ENCODE peak calls at places on chromosomes 13 and 19, in ten cellular contexts. One of them, this sample, is unnamed.

GRCh38 chr19:49677232-49677881 is at the start of gene PRMT1:
- DNase-seq in CD4-positive, alpha-beta T cell: no peak
- DNase-seq in stimulated activated CD4-positive, alpha-beta T cell treated with anti-CD3 and anti-CD28 coated beads, Interleukin-1b, Interleukin-23, amount 100 ng/mL, for 48 hours: peak; percentile 56
- DNase-seq in ELR: peak; percentile 64
- DNase-seq in stomach: no peak
- DNase-seq in body of pancreas: no peak
- DNase-seq in GM23338: peak; percentile 67
- DNase-seq in AG08395: no peak
- DNase-seq in cardiac muscle cell: peak; percentile 65
- DNase-seq in GM12892: no peak
- DNase-seq in this sample: no peak

GRCh38 chr19:3397266-3398022 is 31.1 kb downstream of the NFIC start:
- DNase-seq in CD4-positive, alpha-beta T cell: no peak
- DNase-seq in stimulated activated CD4-positive, alpha-beta T cell treated with anti-CD3 and anti-CD28 coated beads, Interleukin-1b, Interleukin-23, amount 100 ng/mL, for 48 hours: no peak
- DNase-seq in ELR: no peak
- DNase-seq in stomach: peak; percentile 63
- DNase-seq in body of pancreas: peak; percentile 68
- DNase-seq in GM23338: peak; percentile 60
- DNase-seq in AG08395: peak; percentile 44
- DNase-seq in cardiac muscle cell: no peak
- DNase-seq in GM12892: no peak
- DNase-seq in this sample: no peak

GRCh38 chr13:45162821-45163220 is 38.0 kb downstream of the KCTD4 start:
- DNase-seq in CD4-positive, alpha-beta T cell: no peak
- DNase-seq in stimulated activated CD4-positive, alpha-beta T cell treated with anti-CD3 and anti-CD28 coated beads, Interleukin-1b, Interleukin-23, amount 100 ng/mL, for 48 hours: no peak
- DNase-seq in ELR: peak; percentile 93
- DNase-seq in stomach: no peak
- DNase-seq in body of pancreas: no peak
- DNase-seq in GM23338: no peak
- DNase-seq in AG08395: peak; percentile 81
- DNase-seq in cardiac muscle cell: no peak
- DNase-seq in GM12892: no peak
- DNase-seq in this sample: no peak

GRCh38 chr19:31152906-31153305 is 196.3 kb downstream of the TSHZ3 start:
- DNase-seq in CD4-positive, alpha-beta T cell: no peak
- DNase-seq in stimulated activated CD4-positive, alpha-beta T cell treated with anti-CD3 and anti-CD28 coated beads, Interleukin-1b, Interleukin-23, amount 100 ng/mL, for 48 hours: no peak
- DNase-seq in ELR: peak; percentile 22
- DNase-seq in stomach: no peak
- DNase-seq in body of pancreas: no peak
- DNase-seq in GM23338: no peak
- DNase-seq in AG08395: peak; percentile 22
- DNase-seq in cardiac muscle cell: no peak
- DNase-seq in GM12892: no peak
- DNase-seq in this sample: no peak

GRCh38 chr13:105630411-105630810 is 905.1 kb downstream of the EFNB2 start:
- DNase-seq in CD4-positive, alpha-beta T cell: no peak
- DNase-seq in stimulated activated CD4-positive, alpha-beta T cell treated with anti-CD3 and anti-CD28 coated beads, Interleukin-1b, Interleukin-23, amount 100 ng/mL, for 48 hours: no peak
- DNase-seq in ELR: no peak
- DNase-seq in stomach: no peak
- DNase-seq in body of pancreas: no peak
- DNase-seq in GM23338: no peak
- DNase-seq in AG08395: no peak
- DNase-seq in cardiac muscle cell: no peak
- DNase-seq in GM12892: no peak
- DNase-seq in this sample: no peak

GRCh38 chr19:7505682-7506384 is 10.1 kb upstream of the ZNF358 start:
- DNase-seq in CD4-positive, alpha-beta T cell: no peak
- DNase-seq in stimulated activated CD4-positive, alpha-beta T cell treated with anti-CD3 and anti-CD28 coated beads, Interleukin-1b, Interleukin-23, amount 100 ng/mL, for 48 hours: peak; percentile 51
- DNase-seq in ELR: no peak
- DNase-seq in stomach: no peak
- DNase-seq in body of pancreas: no peak
- DNase-seq in GM23338: peak; percentile 80
- DNase-seq in AG08395: peak; percentile 52
- DNase-seq in cardiac muscle cell: peak; percentile 63
- DNase-seq in GM12892: no peak
- DNase-seq in this sample: no peak

GRCh38 chr13:113211774-113212173 is 2.4 kb downstream of the CUL4A start:
- DNase-seq in CD4-positive, alpha-beta T cell: no peak
- DNase-seq in stimulated activated CD4-positive, alpha-beta T cell treated with anti-CD3 and anti-CD28 coated beads, Interleukin-1b, Interleukin-23, amount 100 ng/mL, for 48 hours: peak; percentile 39
- DNase-seq in ELR: peak; percentile 36
- DNase-seq in stomach: no peak
- DNase-seq in body of pancreas: no peak
- DNase-seq in GM23338: peak; percentile 78
- DNase-seq in AG08395: no peak
- DNase-seq in cardiac muscle cell: no peak
- DNase-seq in GM12892: no peak
- DNase-seq in this sample: no peak

GRCh38 chr19:51082641-51083040 is at the start of gene KLK14:
- DNase-seq in CD4-positive, alpha-beta T cell: no peak
- DNase-seq in stimulated activated CD4-positive, alpha-beta T cell treated with anti-CD3 and anti-CD28 coated beads, Interleukin-1b, Interleukin-23, amount 100 ng/mL, for 48 hours: no peak
- DNase-seq in ELR: no peak
- DNase-seq in stomach: no peak
- DNase-seq in body of pancreas: no peak
- DNase-seq in GM23338: no peak
- DNase-seq in AG08395: no peak
- DNase-seq in cardiac muscle cell: no peak
- DNase-seq in GM12892: no peak
- DNase-seq in this sample: no peak

GRCh38 chr19:34345934-34346333 is 19.1 kb upstream of the GPI start:
- DNase-seq in CD4-positive, alpha-beta T cell: peak; percentile 57
- DNase-seq in stimulated activated CD4-positive, alpha-beta T cell treated with anti-CD3 and anti-CD28 coated beads, Interleukin-1b, Interleukin-23, amount 100 ng/mL, for 48 hours: peak; percentile 69
- DNase-seq in ELR: peak; percentile 89
- DNase-seq in stomach: peak; percentile 69
- DNase-seq in body of pancreas: peak; percentile 66
- DNase-seq in GM23338: peak; percentile 95
- DNase-seq in AG08395: peak; percentile 87
- DNase-seq in cardiac muscle cell: peak; percentile 68
- DNase-seq in GM12892: peak; percentile 65
- DNase-seq in this sample: peak; percentile 62

GRCh38 chr13:40388617-40389016 is 277.8 kb downstream of the FOXO1 start:
- DNase-seq in CD4-positive, alpha-beta T cell: peak; percentile 66
- DNase-seq in stimulated activated CD4-positive, alpha-beta T cell treated with anti-CD3 and anti-CD28 coated beads, Interleukin-1b, Interleukin-23, amount 100 ng/mL, for 48 hours: peak; percentile 88
- DNase-seq in ELR: peak; percentile 60
- DNase-seq in stomach: peak; percentile 39
- DNase-seq in body of pancreas: peak; percentile 44
- DNase-seq in GM23338: no peak
- DNase-seq in AG08395: no peak
- DNase-seq in cardiac muscle cell: no peak
- DNase-seq in GM12892: peak; percentile 36
- DNase-seq in this sample: peak; percentile 73

GRCh38 chr19:30049226-30049625 is 107.2 kb downstream of the URI1 start:
- DNase-seq in CD4-positive, alpha-beta T cell: no peak
- DNase-seq in stimulated activated CD4-positive, alpha-beta T cell treated with anti-CD3 and anti-CD28 coated beads, Interleukin-1b, Interleukin-23, amount 100 ng/mL, for 48 hours: no peak
- DNase-seq in ELR: no peak
- DNase-seq in stomach: no peak
- DNase-seq in body of pancreas: no peak
- DNase-seq in GM23338: no peak
- DNase-seq in AG08395: no peak
- DNase-seq in cardiac muscle cell: no peak
- DNase-seq in GM12892: no peak
- DNase-seq in this sample: no peak

GRCh38 chr13:112871742-112872141 is 97.3 kb upstream of the MCF2L start:
- DNase-seq in CD4-positive, alpha-beta T cell: no peak
- DNase-seq in stimulated activated CD4-positive, alpha-beta T cell treated with anti-CD3 and anti-CD28 coated beads, Interleukin-1b, Interleukin-23, amount 100 ng/mL, for 48 hours: no peak
- DNase-seq in ELR: no peak
- DNase-seq in stomach: no peak
- DNase-seq in body of pancreas: no peak
- DNase-seq in GM23338: no peak
- DNase-seq in AG08395: no peak
- DNase-seq in cardiac muscle cell: no peak
- DNase-seq in GM12892: no peak
- DNase-seq in this sample: no peak

GRCh38 chr19:750640-751423 is at the start of gene MISP:
- DNase-seq in CD4-positive, alpha-beta T cell: no peak
- DNase-seq in stimulated activated CD4-positive, alpha-beta T cell treated with anti-CD3 and anti-CD28 coated beads, Interleukin-1b, Interleukin-23, amount 100 ng/mL, for 48 hours: no peak
- DNase-seq in ELR: no peak
- DNase-seq in stomach: peak; percentile 84
- DNase-seq in body of pancreas: peak; percentile 61
- DNase-seq in GM23338: no peak
- DNase-seq in AG08395: no peak
- DNase-seq in cardiac muscle cell: no peak
- DNase-seq in GM12892: no peak
- DNase-seq in this sample: no peak

GRCh38 chr13:102128216-102128800 is 273.5 kb downstream of the FGF14 start:
- DNase-seq in CD4-positive, alpha-beta T cell: no peak
- DNase-seq in stimulated activated CD4-positive, alpha-beta T cell treated with anti-CD3 and anti-CD28 coated beads, Interleukin-1b, Interleukin-23, amount 100 ng/mL, for 48 hours: no peak
- DNase-seq in ELR: peak; percentile 27
- DNase-seq in stomach: no peak
- DNase-seq in body of pancreas: no peak
- DNase-seq in GM23338: no peak
- DNase-seq in AG08395: peak; percentile 6
- DNase-seq in cardiac muscle cell: no peak
- DNase-seq in GM12892: no peak
- DNase-seq in this sample: no peak

GRCh38 chr13:52395704-52396103 is 10.3 kb downstream of the THSD1 start:
- DNase-seq in CD4-positive, alpha-beta T cell: no peak
- DNase-seq in stimulated activated CD4-positive, alpha-beta T cell treated with anti-CD3 and anti-CD28 coated beads, Interleukin-1b, Interleukin-23, amount 100 ng/mL, for 48 hours: no peak
- DNase-seq in ELR: no peak
- DNase-seq in stomach: no peak
- DNase-seq in body of pancreas: no peak
- DNase-seq in GM23338: no peak
- DNase-seq in AG08395: no peak
- DNase-seq in cardiac muscle cell: no peak
- DNase-seq in GM12892: no peak
- DNase-seq in this sample: no peak

GRCh38 chr13:55664178-55664577 is 1476.5 kb upstream of the PRR20A start:
- DNase-seq in CD4-positive, alpha-beta T cell: no peak
- DNase-seq in stimulated activated CD4-positive, alpha-beta T cell treated with anti-CD3 and anti-CD28 coated beads, Interleukin-1b, Interleukin-23, amount 100 ng/mL, for 48 hours: no peak
- DNase-seq in ELR: no peak
- DNase-seq in stomach: no peak
- DNase-seq in body of pancreas: no peak
- DNase-seq in GM23338: peak; percentile 51
- DNase-seq in AG08395: no peak
- DNase-seq in cardiac muscle cell: no peak
- DNase-seq in GM12892: no peak
- DNase-seq in this sample: no peak

GRCh38 chr13:51825681-51826254 is 19.2 kb downstream of the TMEM272 start:
- DNase-seq in CD4-positive, alpha-beta T cell: no peak
- DNase-seq in stimulated activated CD4-positive, alpha-beta T cell treated with anti-CD3 and anti-CD28 coated beads, Interleukin-1b, Interleukin-23, amount 100 ng/mL, for 48 hours: no peak
- DNase-seq in ELR: no peak
- DNase-seq in stomach: no peak
- DNase-seq in body of pancreas: no peak
- DNase-seq in GM23338: no peak
- DNase-seq in AG08395: no peak
- DNase-seq in cardiac muscle cell: no peak
- DNase-seq in GM12892: no peak
- DNase-seq in this sample: no peak

GRCh38 chr13:77013853-77014542 is 13.0 kb downstream of the FBXL3 start:
- DNase-seq in CD4-positive, alpha-beta T cell: no peak
- DNase-seq in stimulated activated CD4-positive, alpha-beta T cell treated with anti-CD3 and anti-CD28 coated beads, Interleukin-1b, Interleukin-23, amount 100 ng/mL, for 48 hours: no peak
- DNase-seq in ELR: no peak
- DNase-seq in stomach: no peak
- DNase-seq in body of pancreas: no peak
- DNase-seq in GM23338: no peak
- DNase-seq in AG08395: no peak
- DNase-seq in cardiac muscle cell: no peak
- DNase-seq in GM12892: no peak
- DNase-seq in this sample: no peak

This sample was measured in GM19239.